ENCODE peak calls at places on chromosomes 3 and 15, in nine cellular contexts. C is cardiac septum; U is H9; G is stimulated activated CD4-positive, alpha-beta T cell treated with anti-CD3 and anti-CD28 coated beads, TNF-alpha, amount 100 ng/mL, for 48 hours; E is NCI-H2171 treated with DMSO at 0.1 percent for 48 hours; B is progenitor cell of endocrine pancreas; Z is HEK293T; X is NCI-H1436; W is ACHN. H is an unnamed sample.
A peak's percentile ranks its signal among the peaks of the same experiment; 100 is the strongest.

GRCh38 chr3:196843435-196844110 is 24.1 kb upstream of the SENP5 start:
- DNase-seq in X (no peak), B (no peak), E (no peak), G (no peak), Z (no peak), C (no peak), U (no peak), W (no peak), H (no peak)

GRCh38 chr3:101936419-101937331 is 87.4 kb downstream of the NFKBIZ start:
- DNase-seq in C (no peak), G (no peak), U (no peak), W (peak; percentile 80), E (no peak), Z (no peak), X (no peak), B (no peak), H (no peak)

GRCh38 chr3:55489804-55490132 is 2.7 kb upstream of the WNT5A start:
- DNase-seq in B (no peak), G (no peak), X (no peak), E (no peak), Z (no peak), W (no peak), U (peak; percentile 72), C (no peak), H (no peak)

GRCh38 chr3:184678317-184679055 is 33.4 kb downstream of the MAGEF1 start:
- DNase-seq in E (no peak), C (no peak), U (no peak), Z (no peak), B (no peak), W (no peak), X (no peak), G (no peak), H (no peak)

GRCh38 chr3:71533588-71533987 is 49.9 kb downstream of the FOXP1 start:
- DNase-seq in X (no peak), B (no peak), E (no peak), U (no peak), G (no peak), Z (no peak), W (no peak), C (no peak), H (no peak)

GRCh38 chr15:77588126-77588525 is 44.6 kb downstream of the LINGO1 start:
- DNase-seq in Z (no peak), W (no peak), G (no peak), E (no peak), B (no peak), X (no peak), C (no peak), U (no peak), H (no peak)

GRCh38 chr3:167895684-167896083 is 160.2 kb downstream of the SERPINI1 start:
- DNase-seq in G (no peak), W (no peak), B (no peak), C (no peak), X (no peak), E (peak; percentile 21), Z (no peak), U (peak; percentile 37), H (no peak)

GRCh38 chr3:182028081-182028480 is 316.4 kb downstream of the SOX2 start:
- DNase-seq in U (no peak), X (no peak), C (no peak), Z (no peak), W (peak; percentile 5), B (no peak), G (no peak), E (peak; percentile 29), H (no peak)

GRCh38 chr3:557972-558371 is 361.4 kb downstream of the CHL1 start:
- DNase-seq in Z (no peak), E (no peak), B (no peak), G (no peak), C (no peak), W (no peak), X (no peak), U (no peak), H (no peak)

GRCh38 chr3:131549340-131549739 is 46.6 kb upstream of the MRPL3 start:
- DNase-seq in X (no peak), W (peak; percentile 10), C (no peak), Z (peak; percentile 8), E (no peak), B (no peak), U (no peak), G (no peak), H (no peak)

GRCh38 chr3:43082457-43082856 is 23.4 kb downstream of the POMGNT2 start:
- DNase-seq in U (no peak), Z (no peak), W (no peak), B (no peak), C (no peak), X (no peak), E (no peak), G (no peak), H (no peak)

GRCh38 chr3:132598181-132598580 is 1.1 kb downstream of the ACKR4 start:
- DNase-seq in G (no peak), W (no peak), E (no peak), Z (no peak), U (no peak), B (no peak), X (no peak), C (no peak), H (no peak)

GRCh38 chr3:25854635-25855034 is 64.7 kb downstream of the OXSM start:
- DNase-seq in C (no peak), U (no peak), B (no peak), W (no peak), E (no peak), X (no peak), Z (no peak), G (no peak), H (no peak)

GRCh38 chr3:120497318-120497717 is 46.5 kb upstream of the FSTL1 start:
- DNase-seq in B (no peak), U (no peak), Z (no peak), C (no peak), W (peak; percentile 35), G (no peak), X (no peak), E (no peak), H (peak; percentile 12)

GRCh38 chr15:98729446-98730042 is 81.2 kb downstream of the IGF1R start:
- DNase-seq in B (no peak), W (no peak), E (no peak), C (no peak), G (no peak), X (no peak), U (no peak), Z (no peak), H (no peak)

GRCh38 chr15:31235298-31236183 is 91.1 kb upstream of the KLF13 start:
- DNase-seq in Z (no peak), G (no peak), B (no peak), E (peak; percentile 82), X (peak; percentile 65), C (peak; percentile 88), W (no peak), U (no peak), H (no peak)

GRCh38 chr15:50907866-50908208 is 646 bp upstream of the AP4E1 start:
- DNase-seq in B (peak; percentile 33), C (no peak), G (no peak), W (peak; percentile 39), Z (no peak), U (peak; percentile 53), X (peak; percentile 51), E (peak; percentile 50), H (no peak)

GRCh38 chr3:151999936-152000335 is 126.5 kb downstream of the SUCNR1 start:
- DNase-seq in B (no peak), G (no peak), U (no peak), Z (no peak), X (no peak), W (no peak), C (no peak), E (no peak), H (no peak)

GRCh38 chr3:136861890-136862610 is at the start of gene NCK1:
- DNase-seq in X (peak; percentile 99), U (peak; percentile 98), C (peak; percentile 99), G (peak; percentile 95), W (peak; percentile 97), E (peak; percentile 97), Z (peak; percentile 94), B (peak; percentile 95), H (peak; percentile 97)

GRCh38 chr3:177361042-177361938 is 164.0 kb upstream of the TBL1XR1 start:
- DNase-seq in Z (no peak), U (no peak), B (no peak), E (no peak), G (no peak), X (no peak), W (no peak), C (no peak), H (peak; percentile 60)

GRCh38 chr3:49900491-49901153 is 3.1 kb downstream of the MST1R start:
- DNase-seq in U (peak; percentile 59), W (peak; percentile 85), X (no peak), E (no peak), B (no peak), Z (no peak), C (no peak), G (no peak), H (no peak)

GRCh38 chr3:17369973-17370372 is 372.5 kb downstream of the TBC1D5 start:
- DNase-seq in U (no peak), W (no peak), Z (no peak), C (no peak), E (no peak), G (no peak), X (no peak), B (no peak), H (no peak)

GRCh38 chr15:68415501-68416157 is 16.3 kb downstream of the ITGA11 start:
- DNase-seq in X (no peak), W (no peak), E (no peak), Z (no peak), U (peak; percentile 20), C (peak; percentile 67), G (no peak), B (no peak), H (no peak)

GRCh38 chr3:131328739-131329138 is 52.8 kb upstream of the NUDT16 start:
- DNase-seq in X (no peak), W (no peak), C (no peak), U (no peak), E (peak; percentile 67), B (no peak), G (no peak), Z (no peak), H (peak; percentile 17)

GRCh38 chr3:173869786-173870185 is 472.2 kb downstream of the NLGN1 start:
- DNase-seq in B (no peak), U (no peak), E (no peak), C (no peak), X (no peak), Z (no peak), G (no peak), W (no peak), H (peak; percentile 57)

GRCh38 chr3:9715127-9715526 is 11.5 kb downstream of the CPNE9 start:
- DNase-seq in G (no peak), X (no peak), B (no peak), W (no peak), C (no peak), Z (no peak), U (peak; percentile 73), E (no peak), H (no peak)

GRCh38 chr15:60580650-60581415 is 101.9 kb upstream of the ICE2 start:
- DNase-seq in E (no peak), B (no peak), G (no peak), Z (no peak), W (no peak), U (no peak), X (no peak), C (no peak), H (no peak)

GRCh38 chr15:40493089-40493840 is 22.5 kb downstream of the CHST14 start:
- DNase-seq in C (no peak), U (no peak), B (no peak), Z (no peak), G (peak; percentile 51), E (no peak), X (no peak), W (no peak), H (no peak)

H was measured in pons.